ENCODE peak calls at places on chromosome 14, in five cellular contexts. J, R, G, F and K are unnamed samples.

GRCh38 chr14:92004062-92004461 is 35.8 kb downstream of the TRIP11 start:
- DNase-seq in F (no peak), G (no peak), J (no peak), R (no peak), K (no peak)

GRCh38 chr14:75422169-75422568 is 5.7 kb upstream of the JDP2 start:
- DNase-seq in G (no peak), J (peak), F (peak), R (no peak), K (no peak)

GRCh38 chr14:91119556-91120311 is 5.9 kb downstream of the DGLUCY start:
- DNase-seq in F (peak), G (peak), R (peak), J (peak), K (peak)

GRCh38 chr14:101113835-101114725 is 210.6 kb upstream of the RTL1 start:
- DNase-seq in F (no peak), J (no peak), R (no peak), G (no peak), K (no peak)

GRCh38 chr14:24430143-24430681 is 458 bp downstream of the KHNYN start:
- DNase-seq in G (peak), J (no peak), F (no peak), R (peak), K (no peak)

GRCh38 chr14:56812364-56813103 is 2.3 kb upstream of the OTX2 start:
- DNase-seq in G (no peak), F (no peak), R (no peak), J (no peak), K (no peak)

GRCh38 chr14:44612002-44612401 is 104.9 kb upstream of the FSCB start:
- DNase-seq in R (no peak), J (no peak), G (no peak), F (no peak), K (no peak)

GRCh38 chr14:60648934-60649814 is at the start of gene SIX1:
- DNase-seq in J (no peak), G (peak), F (no peak), R (peak), K (peak)